ENCODE peak calls at places on chromosomes 16 and 17, in four cellular contexts. K is neural crest cell; U is fibroblast of pulmonary artery; C is stimulated activated CD4-positive, alpha-beta T cell treated with anti-CD3 and anti-CD28 coated beads, Interleukin-2, amount 100 ng/mL, for 48 hours. M is an unnamed sample.

GRCh38 chr17:35774499-35774898 is 13.8 kb downstream of the C17orf50 start:
- DNase-seq in K (no peak), U (peak; percentile 44), C (no peak), M (no peak)

GRCh38 chr17:78706271-78706915 is 75.7 kb downstream of the CYTH1 start:
- DNase-seq in K (no peak), U (no peak), C (no peak), M (no peak)

GRCh38 chr17:7558544-7559306 is at the start of gene TNFSF13:
- DNase-seq in K (no peak), U (no peak), C (no peak), M (no peak)

GRCh38 chr17:59067756-59068155 is 38.9 kb downstream of the TRIM37 start:
- DNase-seq in K (no peak), U (no peak), C (no peak), M (no peak)

GRCh38 chr17:33202011-33202410 is 91.1 kb downstream of the ASIC2 start:
- DNase-seq in K (no peak), U (no peak), C (no peak), M (peak; percentile 55)

GRCh38 chr16:77762260-77762659 is 26.1 kb upstream of the VAT1L start:
- DNase-seq in K (no peak), U (no peak), C (no peak), M (no peak)

GRCh38 chr16:81786868-81787267 is 7.8 kb downstream of the PLCG2 start:
- DNase-seq in K (no peak), U (no peak), C (no peak), M (no peak)

GRCh38 chr17:74356640-74357465 is 4.8 kb downstream of the BTBD17 start:
- DNase-seq in K (no peak), U (no peak), C (no peak), M (peak; percentile 65)

M was measured in H9.